ENCODE peak calls at places on chromosome 3, in nine cellular contexts. J is left ventricle myocardium inferior; X is naive thymus-derived CD4-positive, alpha-beta T cell; G is SJSA1; D is brain microvascular endothelial cell; Z is HCT116; L is upper lobe of right lung; W is tibial artery; O is fibroblast of the aortic adventitia. N is an unnamed sample.

GRCh38 chr3:135970500-135971116 is 5.1 kb downstream of the PPP2R3A start:
- DNase-seq in J (no peak), X (no peak), G (no peak), D (no peak), Z (no peak), L (no peak), W (no peak), O (peak; percentile 16), N (no peak)

GRCh38 chr3:29597376-29598008 is 316.6 kb downstream of the RBMS3 start:
- DNase-seq in J (no peak), X (no peak), G (no peak), D (no peak), Z (no peak), L (no peak), W (no peak), O (peak; percentile 37), N (no peak)

GRCh38 chr3:39644176-39644575 is 165.2 kb upstream of the MYRIP start:
- DNase-seq in J (no peak), X (no peak), G (no peak), D (peak; percentile 39), Z (no peak), L (no peak), W (no peak), O (peak; percentile 60), N (no peak)

GRCh38 chr3:82080261-82080660 is 318.8 kb upstream of the GBE1 start:
- DNase-seq in J (no peak), X (no peak), G (no peak), D (peak; percentile 6), Z (no peak), L (no peak), W (no peak), O (peak; percentile 28), N (no peak)

GRCh38 chr3:53324011-53324544 is 23.3 kb downstream of the DCP1A start:
- DNase-seq in J (peak; percentile 52), X (no peak), G (no peak), D (no peak), Z (no peak), L (no peak), W (no peak), O (peak; percentile 63), N (no peak)

GRCh38 chr3:50616770-50617095 is 218 bp upstream of the MAPKAPK3 start:
- DNase-seq in J (peak; percentile 94), X (peak; percentile 97), G (peak; percentile 84), D (peak; percentile 79), Z (peak; percentile 84), L (peak; percentile 97), W (peak; percentile 96), O (peak; percentile 82), N (peak; percentile 94)

GRCh38 chr3:62727576-62727975 is 147.6 kb downstream of the CADPS start:
- DNase-seq in J (no peak), X (no peak), G (no peak), D (no peak), Z (no peak), L (no peak), W (no peak), O (peak; percentile 18), N (no peak)

GRCh38 chr3:134613006-134613520 is 37.8 kb downstream of the KY start:
- DNase-seq in J (no peak), X (no peak), G (no peak), D (no peak), Z (no peak), L (no peak), W (no peak), O (no peak), N (no peak)

GRCh38 chr3:158160958-158161357 is 51.1 kb downstream of the RSRC1 start:
- DNase-seq in J (no peak), X (no peak), G (peak; percentile 26), D (peak; percentile 49), Z (peak; percentile 75), L (no peak), W (no peak), O (peak; percentile 79), N (no peak)

GRCh38 chr3:157089455-157090221 is 70.3 kb downstream of the CCNL1 start:
- DNase-seq in J (peak; percentile 29), X (peak; percentile 33), G (no peak), D (peak; percentile 28), Z (no peak), L (peak; percentile 67), W (no peak), O (peak; percentile 88), N (peak; percentile 52)

GRCh38 chr3:68705695-68706429 is 226.5 kb downstream of the TAFA4 start:
- DNase-seq in J (peak; percentile 31), X (no peak), G (no peak), D (no peak), Z (no peak), L (no peak), W (peak; percentile 85), O (no peak), N (no peak)

GRCh38 chr3:50467932-50468331 is 35.5 kb downstream of the CACNA2D2 start:
- DNase-seq in J (no peak), X (no peak), G (no peak), D (no peak), Z (no peak), L (no peak), W (no peak), O (no peak), N (no peak)

GRCh38 chr3:105593315-105593714 is 226.6 kb downstream of the ALCAM start:
- DNase-seq in J (no peak), X (no peak), G (no peak), D (no peak), Z (no peak), L (no peak), W (no peak), O (no peak), N (no peak)

GRCh38 chr3:126179825-126180476 is 435 bp downstream of the ALDH1L1 start:
- DNase-seq in J (peak; percentile 67), X (no peak), G (no peak), D (no peak), Z (no peak), L (no peak), W (peak; percentile 76), O (no peak), N (no peak)

GRCh38 chr3:126181398-126181725 is 976 bp upstream of the ALDH1L1 start:
- DNase-seq in J (no peak), X (no peak), G (no peak), D (no peak), Z (no peak), L (no peak), W (no peak), O (no peak), N (no peak)

GRCh38 chr3:126186271-126186670 is 5.9 kb upstream of the ALDH1L1 start:
- DNase-seq in J (no peak), X (no peak), G (no peak), D (no peak), Z (no peak), L (no peak), W (no peak), O (no peak), N (no peak)

GRCh38 chr3:126184465-126185000 is 4.1 kb upstream of the ALDH1L1 start:
- DNase-seq in J (no peak), X (no peak), G (no peak), D (no peak), Z (no peak), L (no peak), W (no peak), O (no peak), N (no peak)

GRCh38 chr3:126180477-126181397 is at the start of gene ALDH1L1:
- DNase-seq in J (peak; percentile 85), X (no peak), G (no peak), D (no peak), Z (no peak), L (peak; percentile 80), W (peak; percentile 92), O (peak; percentile 47), N (peak; percentile 65)
- H3K4me3 ChIP-seq in J (peak within 1 kb of the TSS; percentile 76), X (no peak within 1 kb of the TSS), G (no peak within 1 kb of the TSS), D (peak within 1 kb of the TSS; percentile 55), Z (no peak within 1 kb of the TSS), L (peak within 1 kb of the TSS; percentile 51), W (peak within 1 kb of the TSS; percentile 63), O (peak within 1 kb of the TSS; percentile 51), N (peak within 1 kb of the TSS; percentile 55)

DNA sequence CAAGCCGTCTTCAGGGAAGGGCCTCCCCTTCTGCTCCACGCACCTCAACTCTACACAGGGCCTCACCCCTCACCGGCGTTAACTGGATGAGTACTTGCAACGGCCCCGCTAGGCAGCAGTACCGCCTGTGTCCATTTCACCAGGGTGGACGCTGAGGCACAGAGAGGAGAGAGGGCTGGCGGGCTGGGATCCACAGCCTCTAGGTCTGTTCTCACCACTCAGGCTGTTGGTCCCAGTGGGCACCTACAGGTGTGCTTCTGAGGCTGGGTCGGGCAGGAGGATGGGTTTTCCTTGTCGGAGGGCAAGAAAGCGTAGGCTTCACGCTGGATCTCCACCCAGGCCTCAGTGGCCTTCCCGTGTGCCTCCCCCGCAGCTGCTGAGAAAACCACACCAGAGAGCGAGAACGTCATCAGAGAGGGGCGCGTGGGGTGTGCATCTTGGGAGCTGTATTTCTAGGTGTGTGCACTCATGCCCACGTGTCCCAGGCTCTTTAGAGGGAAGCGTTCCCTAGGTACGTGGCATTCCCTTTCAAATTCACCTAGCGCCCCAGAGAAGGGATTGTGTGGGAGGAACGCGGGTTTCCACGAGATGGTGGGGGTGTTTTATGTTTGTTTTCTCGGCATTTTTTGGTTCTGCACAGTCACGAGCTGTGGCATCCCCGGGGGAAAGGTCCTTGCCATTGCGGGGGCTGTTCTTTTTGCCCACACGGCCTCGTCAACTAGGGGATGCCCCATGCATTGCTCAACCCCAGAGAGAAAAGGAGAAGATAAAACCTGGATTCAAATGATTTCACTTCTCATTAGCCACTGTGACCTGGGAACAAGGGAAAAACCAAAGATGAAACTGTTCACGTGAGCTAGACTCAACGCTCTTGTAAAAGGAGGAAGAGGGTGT is 67.7 kb downstream of the MGLL start:
- DNase-seq in J (no peak), X (peak; percentile 54), G (no peak), D (no peak), Z (no peak), L (no peak), W (no peak), O (no peak), N (peak; percentile 65)
- H3K4me3 ChIP-seq in J (no peak overlapping the region), X (no peak overlapping the region), G (no peak overlapping the region), D (no peak overlapping the region), Z (no peak overlapping the region), L (no peak overlapping the region), W (no peak overlapping the region), O (no peak overlapping the region), N (no peak overlapping the region)

DNA sequence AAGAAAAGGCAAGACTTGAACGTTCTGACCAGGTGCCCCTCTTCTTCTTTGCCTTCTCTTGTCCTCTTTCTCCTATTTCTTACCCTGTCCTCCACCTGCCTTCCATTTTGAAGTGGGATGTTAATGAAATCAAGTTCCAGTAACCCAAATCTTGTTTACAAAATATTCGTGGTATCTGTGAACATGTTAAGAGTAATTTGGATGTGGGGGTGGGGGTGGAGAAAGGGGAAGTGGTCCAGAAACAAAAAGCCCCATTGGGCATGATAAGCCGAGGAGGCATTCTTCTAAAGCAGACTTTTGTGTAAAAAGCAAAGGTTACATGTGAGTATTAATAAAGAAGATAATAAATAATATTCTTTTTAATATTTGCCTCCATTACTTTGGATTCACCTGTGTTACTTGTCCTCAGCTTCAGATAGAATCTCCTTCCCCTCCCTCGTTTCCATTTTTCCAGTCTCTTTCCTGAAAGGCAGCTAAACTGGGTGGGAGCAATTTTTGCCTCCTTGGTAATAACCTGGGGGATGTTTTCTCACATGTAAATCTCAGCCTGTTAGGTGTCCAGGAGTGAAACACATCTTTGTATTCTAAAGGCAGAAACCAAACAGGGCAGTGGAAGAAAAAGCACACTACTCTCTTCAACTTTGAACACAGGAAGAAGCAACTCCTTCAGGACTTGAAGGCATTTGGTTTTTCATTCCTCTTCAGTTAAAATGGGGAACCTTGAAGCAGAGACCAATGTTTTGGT is 3.2 kb downstream of the CHST2 start:
- DNase-seq in J (no peak), X (no peak), G (no peak), D (no peak), Z (no peak), L (no peak), W (no peak), O (no peak), N (no peak)
- H3K4me3 ChIP-seq in J (peak overlapping the region; percentile 1), X (peak overlapping the region; percentile 3), G (no peak overlapping the region), D (no peak overlapping the region), Z (no peak overlapping the region), L (no peak overlapping the region), W (no peak overlapping the region), O (no peak overlapping the region), N (no peak overlapping the region)

GRCh38 chr3:14540209-14540575 is at the start of gene GRIP2:
- DNase-seq in J (peak; percentile 61), X (no peak), G (no peak), D (no peak), Z (no peak), L (no peak), W (no peak), O (no peak), N (peak; percentile 35)
- H3K4me3 ChIP-seq in J (peak within 1 kb of the TSS; percentile 71), X (no peak within 1 kb of the TSS), G (no peak within 1 kb of the TSS), D (no peak within 1 kb of the TSS), Z (no peak within 1 kb of the TSS), L (no peak within 1 kb of the TSS), W (peak within 1 kb of the TSS; percentile 19), O (no peak within 1 kb of the TSS), N (no peak within 1 kb of the TSS)